ENCODE peak calls at places on chromosomes 12 and 14, in nine cellular contexts. One of them, this sample, is unnamed.

GRCh38 chr14:76917759-76918175 is 91.6 kb downstream of the LRRC74A start:
- DNase-seq in HCT116: no peak
- DNase-seq in right lobe of liver: no peak
- DNase-seq in cardiac muscle cell: no peak
- DNase-seq in IMR-90: no peak
- DNase-seq in lower lobe of right lung: peak
- DNase-seq in HL-60: no peak
- DNase-seq in CD8-positive, alpha-beta T cell: no peak
- DNase-seq in left lung: no peak
- DNase-seq in this sample: peak

GRCh38 chr12:122197612-122197966 is 5.9 kb upstream of the B3GNT4 start:
- DNase-seq in HCT116: no peak
- DNase-seq in right lobe of liver: no peak
- DNase-seq in cardiac muscle cell: no peak
- DNase-seq in IMR-90: peak
- DNase-seq in lower lobe of right lung: no peak
- DNase-seq in HL-60: no peak
- DNase-seq in CD8-positive, alpha-beta T cell: no peak
- DNase-seq in left lung: no peak
- DNase-seq in this sample: no peak

GRCh38 chr12:18468521-18469075 is 207.3 kb downstream of the PIK3C2G start:
- DNase-seq in HCT116: no peak
- DNase-seq in right lobe of liver: no peak
- DNase-seq in cardiac muscle cell: no peak
- DNase-seq in IMR-90: peak
- DNase-seq in lower lobe of right lung: no peak
- DNase-seq in HL-60: no peak
- DNase-seq in CD8-positive, alpha-beta T cell: no peak
- DNase-seq in left lung: no peak
- DNase-seq in this sample: peak

GRCh38 chr14:72619881-72620280 is 274.0 kb downstream of the DPF3 start:
- DNase-seq in HCT116: no peak
- DNase-seq in right lobe of liver: no peak
- DNase-seq in cardiac muscle cell: no peak
- DNase-seq in IMR-90: no peak
- DNase-seq in lower lobe of right lung: no peak
- DNase-seq in HL-60: no peak
- DNase-seq in CD8-positive, alpha-beta T cell: no peak
- DNase-seq in left lung: no peak
- DNase-seq in this sample: no peak

GRCh38 chr12:23950775-23951391 is 1.4 kb upstream of the SOX5 start:
- DNase-seq in HCT116: no peak
- DNase-seq in right lobe of liver: peak
- DNase-seq in cardiac muscle cell: peak
- DNase-seq in IMR-90: peak
- DNase-seq in lower lobe of right lung: no peak
- DNase-seq in HL-60: no peak
- DNase-seq in CD8-positive, alpha-beta T cell: no peak
- DNase-seq in left lung: peak
- DNase-seq in this sample: no peak

GRCh38 chr12:108642269-108642870 is 8.7 kb upstream of the SELPLG start:
- DNase-seq in HCT116: no peak
- DNase-seq in right lobe of liver: peak
- DNase-seq in cardiac muscle cell: no peak
- DNase-seq in IMR-90: no peak
- DNase-seq in lower lobe of right lung: no peak
- DNase-seq in HL-60: no peak
- DNase-seq in CD8-positive, alpha-beta T cell: no peak
- DNase-seq in left lung: no peak
- DNase-seq in this sample: no peak

GRCh38 chr12:46219892-46220655 is 48.8 kb downstream of the SLC38A1 start:
- DNase-seq in HCT116: peak
- DNase-seq in right lobe of liver: no peak
- DNase-seq in cardiac muscle cell: no peak
- DNase-seq in IMR-90: peak
- DNase-seq in lower lobe of right lung: no peak
- DNase-seq in HL-60: no peak
- DNase-seq in CD8-positive, alpha-beta T cell: peak
- DNase-seq in left lung: no peak
- DNase-seq in this sample: peak

GRCh38 chr14:19974844-19975243 is 547 bp upstream of the OR4K15 start:
- DNase-seq in HCT116: no peak
- DNase-seq in right lobe of liver: no peak
- DNase-seq in cardiac muscle cell: no peak
- DNase-seq in IMR-90: no peak
- DNase-seq in lower lobe of right lung: no peak
- DNase-seq in HL-60: no peak
- DNase-seq in CD8-positive, alpha-beta T cell: no peak
- DNase-seq in left lung: no peak
- DNase-seq in this sample: no peak

GRCh38 chr14:55131782-55132181 is 2.7 kb downstream of the LGALS3 start:
- DNase-seq in HCT116: no peak
- DNase-seq in right lobe of liver: no peak
- DNase-seq in cardiac muscle cell: no peak
- DNase-seq in IMR-90: peak
- DNase-seq in lower lobe of right lung: no peak
- DNase-seq in HL-60: no peak
- DNase-seq in CD8-positive, alpha-beta T cell: no peak
- DNase-seq in left lung: no peak
- DNase-seq in this sample: peak

GRCh38 chr12:1606021-1606622 is 11.7 kb upstream of the FBXL14 start:
- DNase-seq in HCT116: peak
- DNase-seq in right lobe of liver: peak
- DNase-seq in cardiac muscle cell: peak
- DNase-seq in IMR-90: peak
- DNase-seq in lower lobe of right lung: peak
- DNase-seq in HL-60: peak
- DNase-seq in CD8-positive, alpha-beta T cell: peak
- DNase-seq in left lung: peak
- DNase-seq in this sample: peak

GRCh38 chr12:130286741-130287140 is 50.9 kb upstream of the PIWIL1 start:
- DNase-seq in HCT116: no peak
- DNase-seq in right lobe of liver: no peak
- DNase-seq in cardiac muscle cell: no peak
- DNase-seq in IMR-90: no peak
- DNase-seq in lower lobe of right lung: no peak
- DNase-seq in HL-60: no peak
- DNase-seq in CD8-positive, alpha-beta T cell: no peak
- DNase-seq in left lung: no peak
- DNase-seq in this sample: no peak

GRCh38 chr12:81499809-81500208 is 259.3 kb downstream of the PPFIA2 start:
- DNase-seq in HCT116: no peak
- DNase-seq in right lobe of liver: no peak
- DNase-seq in cardiac muscle cell: peak
- DNase-seq in IMR-90: no peak
- DNase-seq in lower lobe of right lung: no peak
- DNase-seq in HL-60: no peak
- DNase-seq in CD8-positive, alpha-beta T cell: no peak
- DNase-seq in left lung: no peak
- DNase-seq in this sample: no peak

GRCh38 chr14:79467837-79468236 is 743.5 kb downstream of the DIO2 start:
- DNase-seq in HCT116: no peak
- DNase-seq in right lobe of liver: no peak
- DNase-seq in cardiac muscle cell: no peak
- DNase-seq in IMR-90: no peak
- DNase-seq in lower lobe of right lung: no peak
- DNase-seq in HL-60: no peak
- DNase-seq in CD8-positive, alpha-beta T cell: no peak
- DNase-seq in left lung: no peak
- DNase-seq in this sample: no peak

GRCh38 chr12:26126340-26127284 is 1.8 kb upstream of the BHLHE41 start:
- DNase-seq in HCT116: no peak
- DNase-seq in right lobe of liver: peak
- DNase-seq in cardiac muscle cell: peak
- DNase-seq in IMR-90: peak
- DNase-seq in lower lobe of right lung: peak
- DNase-seq in HL-60: no peak
- DNase-seq in CD8-positive, alpha-beta T cell: no peak
- DNase-seq in left lung: peak
- DNase-seq in this sample: peak

GRCh38 chr14:61026523-61026922 is 45.5 kb downstream of the SLC38A6 start:
- DNase-seq in HCT116: no peak
- DNase-seq in right lobe of liver: no peak
- DNase-seq in cardiac muscle cell: no peak
- DNase-seq in IMR-90: no peak
- DNase-seq in lower lobe of right lung: peak
- DNase-seq in HL-60: no peak
- DNase-seq in CD8-positive, alpha-beta T cell: no peak
- DNase-seq in left lung: no peak
- DNase-seq in this sample: no peak

GRCh38 chr14:39417014-39417413 is 15.2 kb downstream of the FBXO33 start:
- DNase-seq in HCT116: peak
- DNase-seq in right lobe of liver: no peak
- DNase-seq in cardiac muscle cell: no peak
- DNase-seq in IMR-90: no peak
- DNase-seq in lower lobe of right lung: no peak
- DNase-seq in HL-60: no peak
- DNase-seq in CD8-positive, alpha-beta T cell: no peak
- DNase-seq in left lung: no peak
- DNase-seq in this sample: peak
- TF ChIP-seq CTCF in HCT116: peak
- TF ChIP-seq CTCF in right lobe of liver: no peak
- TF ChIP-seq CTCF in cardiac muscle cell: peak
- TF ChIP-seq CTCF in IMR-90: no peak
- TF ChIP-seq CTCF in lower lobe of right lung: no peak
- TF ChIP-seq CTCF in HL-60: no peak
- TF ChIP-seq CTCF in CD8-positive, alpha-beta T cell: no peak
- TF ChIP-seq CTCF in left lung: no peak
- TF ChIP-seq CTCF in this sample: peak

DNA sequence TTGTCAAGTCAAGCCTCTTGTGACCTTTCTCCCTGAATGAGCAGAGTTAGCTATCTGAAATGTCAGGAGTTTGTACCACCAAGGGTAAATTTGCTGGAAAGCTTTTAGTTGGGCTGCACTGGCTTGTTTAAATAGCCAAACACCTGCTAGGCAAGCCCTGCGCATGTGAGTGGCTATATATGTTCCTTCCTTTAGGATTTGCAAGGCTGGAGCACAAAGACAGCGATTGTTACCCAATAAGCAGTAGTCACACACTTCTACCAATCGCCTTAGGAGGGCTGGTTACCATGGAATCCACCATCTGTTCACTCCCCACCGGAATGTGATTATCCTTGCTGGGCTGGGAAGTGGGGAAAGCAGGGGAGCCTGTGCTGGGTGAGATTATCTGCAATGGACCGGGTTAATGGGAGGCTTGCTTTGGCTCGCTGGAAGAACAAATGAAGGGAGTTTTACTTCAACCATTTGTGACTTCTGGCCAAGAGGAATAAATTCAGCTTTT is 102.5 kb downstream of the FGD4 start:
- DNase-seq in HCT116: no peak
- DNase-seq in right lobe of liver: no peak
- DNase-seq in cardiac muscle cell: peak
- DNase-seq in IMR-90: peak
- DNase-seq in lower lobe of right lung: no peak
- DNase-seq in HL-60: no peak
- DNase-seq in CD8-positive, alpha-beta T cell: no peak
- DNase-seq in left lung: no peak
- DNase-seq in this sample: peak
- H3K4me3 ChIP-seq in HCT116: no peak
- H3K4me3 ChIP-seq in right lobe of liver: peak
- H3K4me3 ChIP-seq in cardiac muscle cell: peak
- H3K4me3 ChIP-seq in IMR-90: no peak
- H3K4me3 ChIP-seq in lower lobe of right lung: peak
- H3K4me3 ChIP-seq in HL-60: no peak
- H3K4me3 ChIP-seq in CD8-positive, alpha-beta T cell: no peak
- H3K4me3 ChIP-seq in left lung: no peak
- H3K4me3 ChIP-seq in this sample: peak

DNA sequence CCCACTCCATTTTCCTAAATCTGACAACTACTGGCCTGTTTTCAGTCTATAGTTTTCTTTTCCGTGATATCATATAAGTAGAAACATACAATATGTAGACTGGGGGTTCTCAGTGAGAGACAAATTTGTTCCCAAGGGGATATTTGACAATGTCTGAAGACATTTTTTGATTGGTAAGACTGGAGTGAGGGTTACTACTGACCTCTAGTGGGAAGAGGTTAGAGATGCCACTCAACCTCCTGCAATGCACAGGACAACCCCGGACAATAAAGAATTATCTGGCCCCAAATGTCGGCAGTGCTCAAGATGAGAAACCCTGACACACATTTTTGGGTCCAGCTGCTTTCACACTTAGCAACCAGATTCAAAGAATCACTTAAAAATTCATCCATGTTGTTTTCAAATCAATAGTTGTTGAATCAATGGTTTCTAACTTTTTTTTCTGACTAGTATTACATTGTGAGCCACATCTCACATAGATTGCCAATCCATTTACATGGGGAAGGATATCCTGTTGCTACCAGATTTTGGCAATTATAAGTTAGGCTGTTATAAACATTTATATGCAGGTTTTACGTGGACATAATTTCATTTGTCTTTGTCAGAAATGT is 307.1 kb downstream of the RPL10L start:
- DNase-seq in HCT116: peak
- DNase-seq in right lobe of liver: no peak
- DNase-seq in cardiac muscle cell: peak
- DNase-seq in IMR-90: no peak
- DNase-seq in lower lobe of right lung: no peak
- DNase-seq in HL-60: peak
- DNase-seq in CD8-positive, alpha-beta T cell: no peak
- DNase-seq in left lung: no peak
- DNase-seq in this sample: no peak
- TF ChIP-seq CTCF in HCT116: peak
- TF ChIP-seq CTCF in right lobe of liver: peak
- TF ChIP-seq CTCF in cardiac muscle cell: peak
- TF ChIP-seq CTCF in IMR-90: peak
- TF ChIP-seq CTCF in lower lobe of right lung: peak
- TF ChIP-seq CTCF in HL-60: peak
- TF ChIP-seq CTCF in CD8-positive, alpha-beta T cell: no peak
- TF ChIP-seq CTCF in left lung: peak
- TF ChIP-seq CTCF in this sample: peak

GRCh38 chr14:24078146-24078545 is 6.8 kb downstream of the CPNE6 start:
- DNase-seq in HCT116: no peak
- DNase-seq in right lobe of liver: no peak
- DNase-seq in cardiac muscle cell: no peak
- DNase-seq in IMR-90: no peak
- DNase-seq in lower lobe of right lung: no peak
- DNase-seq in HL-60: no peak
- DNase-seq in CD8-positive, alpha-beta T cell: no peak
- DNase-seq in left lung: peak
- DNase-seq in this sample: no peak

GRCh38 chr14:24076302-24076601 is 4.9 kb downstream of the CPNE6 start:
- DNase-seq in HCT116: no peak
- DNase-seq in right lobe of liver: no peak
- DNase-seq in cardiac muscle cell: no peak
- DNase-seq in IMR-90: no peak
- DNase-seq in lower lobe of right lung: no peak
- DNase-seq in HL-60: no peak
- DNase-seq in CD8-positive, alpha-beta T cell: no peak
- DNase-seq in left lung: no peak
- DNase-seq in this sample: no peak

GRCh38 chr14:24074625-24075484 is 3.5 kb downstream of the CPNE6 start:
- DNase-seq in HCT116: no peak
- DNase-seq in right lobe of liver: peak
- DNase-seq in cardiac muscle cell: no peak
- DNase-seq in IMR-90: no peak
- DNase-seq in lower lobe of right lung: no peak
- DNase-seq in HL-60: no peak
- DNase-seq in CD8-positive, alpha-beta T cell: no peak
- DNase-seq in left lung: peak
- DNase-seq in this sample: no peak

GRCh38 chr14:24077086-24077485 is 5.7 kb downstream of the CPNE6 start:
- DNase-seq in HCT116: no peak
- DNase-seq in right lobe of liver: no peak
- DNase-seq in cardiac muscle cell: no peak
- DNase-seq in IMR-90: no peak
- DNase-seq in lower lobe of right lung: no peak
- DNase-seq in HL-60: no peak
- DNase-seq in CD8-positive, alpha-beta T cell: no peak
- DNase-seq in left lung: peak
- DNase-seq in this sample: no peak

GRCh38 chr14:24075485-24076301 is 4.3 kb downstream of the CPNE6 start:
- DNase-seq in HCT116: no peak
- DNase-seq in right lobe of liver: no peak
- DNase-seq in cardiac muscle cell: no peak
- DNase-seq in IMR-90: no peak
- DNase-seq in lower lobe of right lung: no peak
- DNase-seq in HL-60: no peak
- DNase-seq in CD8-positive, alpha-beta T cell: no peak
- DNase-seq in left lung: peak
- DNase-seq in this sample: no peak
- H3K4me3 ChIP-seq in HCT116: no peak
- H3K4me3 ChIP-seq in right lobe of liver: no peak
- H3K4me3 ChIP-seq in cardiac muscle cell: no peak
- H3K4me3 ChIP-seq in IMR-90: no peak
- H3K4me3 ChIP-seq in lower lobe of right lung: no peak
- H3K4me3 ChIP-seq in HL-60: no peak
- H3K4me3 ChIP-seq in CD8-positive, alpha-beta T cell: no peak
- H3K4me3 ChIP-seq in left lung: no peak
- H3K4me3 ChIP-seq in this sample: no peak